ENCODE peak calls at places on chromosomes 3 and 15, in four cellular contexts. S, H, G and D are unnamed samples.

GRCh38 chr3:11060500-11061251 is 68.1 kb downstream of the SLC6A1 start:
- DNase-seq in G (no peak), S (peak), H (peak), D (no peak)

GRCh38 chr15:71411538-71412482 is 296.5 kb downstream of the THSD4 start:
- DNase-seq in S (no peak), G (no peak), H (no peak), D (peak)

GRCh38 chr15:56906766-56907165 is 11.7 kb upstream of the TCF12 start:
- DNase-seq in H (no peak), G (no peak), S (no peak), D (no peak)

GRCh38 chr15:101637549-101638318 is 14.4 kb downstream of the TM2D3 start:
- DNase-seq in G (no peak), S (no peak), H (no peak), D (no peak)

GRCh38 chr3:186786810-186787375 is 3.5 kb downstream of the EIF4A2 start:
- DNase-seq in H (no peak), S (no peak), G (no peak), D (no peak)

GRCh38 chr15:78257681-78258080 is 6.7 kb upstream of the DNAJA4 start:
- DNase-seq in H (no peak), G (no peak), S (no peak), D (no peak)

GRCh38 chr3:98657429-98657828 is 64.0 kb upstream of the CPOX start:
- DNase-seq in G (no peak), S (peak), H (peak), D (no peak)

GRCh38 chr15:65870889-65871533 is 1.7 kb downstream of the RAB11A start:
- DNase-seq in S (no peak), H (no peak), G (no peak), D (no peak)

GRCh38 chr3:13015286-13016082 is 57.7 kb downstream of the IQSEC1 start:
- DNase-seq in S (peak), G (peak), H (no peak), D (no peak)

GRCh38 chr15:44593042-44593736 is 56.2 kb downstream of the EIF3J start:
- DNase-seq in G (no peak), H (no peak), S (no peak), D (no peak)

GRCh38 chr3:25272090-25272489 is 156.0 kb upstream of the RARB start:
- DNase-seq in G (no peak), S (no peak), H (no peak), D (no peak)

GRCh38 chr3:37973250-37974054 is 17.1 kb upstream of the VILL start:
- DNase-seq in H (no peak), G (no peak), S (no peak), D (no peak)

GRCh38 chr3:33716227-33716626 is 1.8 kb downstream of the CLASP2 start:
- DNase-seq in H (no peak), G (no peak), S (no peak), D (no peak)